ENCODE peak calls at places on chromosome 7, in four cellular contexts. X is activated T-cell treated with anti-CD3 and anti-CD28 coated beads for 1 hour, J is AG20443, U is HFFc6. S is an unnamed sample.

GRCh38 chr7:20581956-20582355 is 33.5 kb upstream of the ABCB5 start:
- DNase-seq in J (no peak), X (no peak), U (no peak), S (no peak)

GRCh38 chr7:157663061-157663863 is 326.5 kb downstream of the DNAJB6 start:
- DNase-seq in X (no peak), U (no peak), J (no peak), S (no peak)

GRCh38 chr7:150695654-150696053 is 10.1 kb downstream of the GIMAP2 start:
- DNase-seq in U (no peak), J (no peak), X (no peak), S (no peak)

GRCh38 chr7:53426145-53426750 is 390.8 kb downstream of the POM121L12 start:
- DNase-seq in J (no peak), X (no peak), U (no peak), S (no peak)

GRCh38 chr7:134859783-134860182 is 80.3 kb downstream of the CALD1 start:
- DNase-seq in J (no peak), X (no peak), U (no peak), S (no peak)

GRCh38 chr7:78852951-78853350 is 600.5 kb downstream of the MAGI2 start:
- DNase-seq in J (no peak), U (peak; percentile 55), X (no peak), S (no peak)

GRCh38 chr7:130356760-130357611 is 12.4 kb downstream of the CPA5 start:
- DNase-seq in J (peak; percentile 62), X (no peak), U (peak; percentile 75), S (no peak)

GRCh38 chr7:156609010-156609877 is 31.3 kb upstream of the RNF32 start:
- DNase-seq in X (no peak), J (no peak), U (no peak), S (no peak)

GRCh38 chr7:45645141-45645969 is 71.2 kb downstream of the ADCY1 start:
- DNase-seq in X (no peak), U (no peak), J (no peak), S (no peak)

GRCh38 chr7:157405914-157406810 is 69.4 kb downstream of the DNAJB6 start:
- DNase-seq in J (peak; percentile 53), U (no peak), X (no peak), S (no peak)

GRCh38 chr7:21261627-21262564 is 166.0 kb upstream of the SP4 start:
- DNase-seq in U (peak; percentile 6), X (peak; percentile 35), J (peak; percentile 43), S (peak; percentile 54)

GRCh38 chr7:122145937-122146336 is 1.9 kb upstream of the AASS start:
- DNase-seq in X (no peak), J (no peak), U (no peak), S (no peak)

GRCh38 chr7:54907981-54908380 is 110.8 kb upstream of the EGFR start:
- DNase-seq in U (no peak), X (no peak), J (no peak), S (no peak)

GRCh38 chr7:24705481-24705954 is 51.7 kb downstream of the GSDME start:
- DNase-seq in J (no peak), X (no peak), U (no peak), S (no peak)

GRCh38 chr7:113246698-113247097 is 128.3 kb upstream of the SMIM30 start:
- DNase-seq in U (no peak), J (no peak), X (no peak), S (no peak)